ENCODE peak calls at places on chromosomes 6 and 20, in ten cellular contexts. G is CD8-positive, alpha-beta memory T cell; Y is upper lobe of right lung; T is GM23248; H is NB4; B is GM06990; D is neural progenitor cell; Q is cardiac fibroblast; K is heart left ventricle; R is dorsolateral prefrontal cortex. S is an unnamed sample.

GRCh38 chr6:162708971-162709370 is 18.6 kb downstream of the PRKN start:
- DNase-seq in H (no peak), Y (no peak), G (no peak), K (no peak), D (no peak), R (no peak), Q (no peak), B (no peak), T (no peak), S (no peak)

GRCh38 chr6:52877168-52877567 is 32.3 kb downstream of the GSTA3 start:
- DNase-seq in D (no peak), H (peak), G (no peak), T (peak), K (no peak), R (no peak), B (no peak), Y (no peak), Q (peak), S (no peak)

GRCh38 chr6:169112483-169113320 is 140.9 kb downstream of the THBS2 start:
- DNase-seq in G (no peak), D (no peak), Y (no peak), B (peak), T (no peak), H (peak), K (no peak), Q (no peak), R (no peak), S (no peak)

GRCh38 chr6:69699655-69700054 is 97.2 kb downstream of the LMBRD1 start:
- DNase-seq in D (no peak), K (no peak), Q (no peak), B (no peak), R (no peak), G (no peak), H (no peak), T (no peak), Y (no peak), S (no peak)

GRCh38 chr6:167576798-167577528 is 249.7 kb upstream of the AFDN start:
- DNase-seq in D (no peak), R (no peak), K (no peak), T (no peak), Y (no peak), B (no peak), G (no peak), H (no peak), Q (no peak), S (no peak)

GRCh38 chr20:1855113-1855512 is 40.1 kb upstream of the SIRPA start:
- DNase-seq in R (no peak), B (no peak), G (no peak), D (no peak), T (no peak), K (no peak), Y (no peak), H (no peak), Q (no peak), S (no peak)

GRCh38 chr6:41200296-41200900 is 551 bp downstream of the TREML2 start:
- DNase-seq in D (no peak), R (no peak), B (peak), Q (peak), G (peak), T (peak), Y (no peak), K (no peak), H (peak), S (no peak)

GRCh38 chr6:82741996-82742385 is 323.6 kb downstream of the UBE3D start:
- DNase-seq in H (no peak), K (no peak), Q (no peak), Y (no peak), R (no peak), D (peak), G (no peak), B (no peak), T (no peak), S (no peak)

GRCh38 chr6:21592953-21593352 is 598 bp upstream of the SOX4 start:
- DNase-seq in G (no peak), Y (no peak), T (no peak), B (no peak), H (no peak), D (no peak), R (no peak), K (no peak), Q (no peak), S (no peak)
- H3K4me3 ChIP-seq in G (peak), Y (peak), T (peak), B (peak), H (peak), D (peak), R (peak), K (peak), Q (peak), S (peak)

GRCh38 chr20:18133962-18134361 is 3.7 kb upstream of the KAT14 start:
- DNase-seq in T (no peak), G (no peak), K (no peak), B (no peak), Q (peak), Y (no peak), R (no peak), D (no peak), H (no peak), S (no peak)
- H3K4me3 ChIP-seq in T (no peak), G (no peak), K (no peak), B (no peak), Q (no peak), Y (no peak), R (no peak), D (no peak), H (no peak), S (no peak)

GRCh38 chr20:50514750-50515149 is 4.6 kb downstream of the PTPN1 start:
- DNase-seq in T (no peak), D (no peak), R (no peak), K (no peak), Y (no peak), Q (no peak), G (no peak), H (no peak), B (no peak), S (no peak)
- H3K4me3 ChIP-seq in T (no peak), D (no peak), R (no peak), K (no peak), Y (no peak), Q (no peak), G (peak), H (no peak), B (peak), S (no peak)

GRCh38 chr6:57265755-57266221 is 43.7 kb upstream of the RAB23 start:
- DNase-seq in Y (no peak), H (no peak), G (no peak), T (peak), Q (peak), K (no peak), B (no peak), R (no peak), D (no peak), S (no peak)
- H3K4me3 ChIP-seq in Y (no peak), H (no peak), G (no peak), T (peak), Q (no peak), K (no peak), B (no peak), R (no peak), D (no peak), S (no peak)

S was measured in coronary artery.